ENCODE peak calls at places on chromosomes 11 and 22, in seven cellular contexts. V is HCT116, Y is K562, Z is Panc1, N is H1, U is GM12878, I is HepG2. W is an unnamed sample.

GRCh38 chr11:75161506-75161905 is 10.6 kb downstream of the SLCO2B1 start:
- DNase-seq in Y (no peak), Z (no peak), I (no peak), N (no peak), V (no peak), U (no peak), W (no peak)

GRCh38 chr11:131914299-131914902 is 544.0 kb downstream of the NTM start:
- DNase-seq in Y (no peak), Z (no peak), U (no peak), N (no peak), I (no peak), V (no peak), W (peak; percentile 34)

GRCh38 chr11:34192481-34193401 is 87.3 kb downstream of the NAT10 start:
- DNase-seq in N (no peak), I (no peak), Y (no peak), U (no peak), Z (no peak), V (peak; percentile 60), W (peak; percentile 69)

GRCh38 chr11:128302425-128303186 is 284.8 kb downstream of the ETS1 start:
- DNase-seq in N (no peak), Z (no peak), U (peak; percentile 82), V (no peak), Y (no peak), I (no peak), W (peak; percentile 25)

GRCh38 chr11:12717851-12718291 is 43.6 kb downstream of the TEAD1 start:
- DNase-seq in Y (no peak), V (no peak), I (no peak), N (peak; percentile 43), Z (no peak), U (peak; percentile 74), W (no peak)

GRCh38 chr11:31340903-31341572 is 28.5 kb downstream of the DCDC1 start:
- DNase-seq in Y (peak; percentile 29), I (peak; percentile 45), V (peak; percentile 26), U (no peak), N (peak; percentile 46), Z (peak; percentile 13), W (peak; percentile 12)

GRCh38 chr11:89625171-89625570 is 84.9 kb upstream of the TRIM77 start:
- DNase-seq in I (no peak), V (no peak), Y (peak; percentile 1), Z (no peak), U (no peak), N (no peak), W (no peak)

GRCh38 chr22:48866906-48867597 is 960.6 kb downstream of the BRD1 start:
- DNase-seq in I (no peak), V (no peak), N (no peak), U (no peak), Z (no peak), Y (no peak), W (no peak)

GRCh38 chr11:60777106-60777505 is 8.0 kb upstream of the MS4A10 start:
- DNase-seq in Y (no peak), I (no peak), Z (no peak), V (no peak), N (no peak), U (no peak), W (no peak)

GRCh38 chr22:25172153-25172552 is 27.5 kb upstream of the CRYBB3 start:
- DNase-seq in Y (peak; percentile 11), V (peak; percentile 8), Z (no peak), I (peak; percentile 21), U (no peak), N (no peak), W (peak; percentile 49)

GRCh38 chr11:117424781-117425180 is 97.1 kb downstream of the CEP164 start:
- DNase-seq in I (no peak), V (no peak), Z (no peak), U (no peak), Y (no peak), N (no peak), W (no peak)

GRCh38 chr11:125382211-125382807 is 113.8 kb downstream of the FEZ1 start:
- DNase-seq in N (no peak), U (no peak), I (no peak), Y (no peak), Z (no peak), V (no peak), W (no peak)

GRCh38 chr11:8800498-8801110 is 110.4 kb upstream of the AKIP1 start:
- DNase-seq in I (no peak), U (no peak), N (no peak), Y (no peak), V (no peak), Z (no peak), W (no peak)

GRCh38 chr22:29617922-29618629 is 14.6 kb downstream of the NF2 start:
- DNase-seq in Y (no peak), V (peak; percentile 71), Z (no peak), N (no peak), I (no peak), U (no peak), W (no peak)

GRCh38 chr11:112363527-112363926 is 102.9 kb upstream of the PLET1 start:
- DNase-seq in V (no peak), U (no peak), Z (no peak), I (no peak), N (no peak), Y (no peak), W (no peak)

GRCh38 chr11:34194576-34195335 is 89.3 kb downstream of the NAT10 start:
- DNase-seq in I (no peak), N (no peak), U (no peak), Z (no peak), Y (no peak), V (no peak), W (peak; percentile 52)

GRCh38 chr11:49995559-49995958 is 13.2 kb upstream of the OR4C12 start:
- DNase-seq in Z (peak; percentile 8), U (no peak), V (peak; percentile 46), Y (peak; percentile 19), I (peak; percentile 73), N (peak; percentile 71), W (peak; percentile 18)

GRCh38 chr11:67538306-67538705 is 15.1 kb upstream of the CABP2 start:
- DNase-seq in U (no peak), Z (no peak), Y (no peak), I (no peak), N (no peak), V (no peak), W (no peak)

GRCh38 chr11:67534070-67534679 is 10.9 kb upstream of the CABP2 start:
- DNase-seq in Z (no peak), U (no peak), I (no peak), V (peak; percentile 21), N (no peak), Y (no peak), W (no peak)

GRCh38 chr11:67532889-67533288 is 9.6 kb upstream of the CABP2 start:
- DNase-seq in V (no peak), I (no peak), Y (no peak), Z (no peak), U (no peak), N (no peak), W (no peak)

GRCh38 chr11:67538823-67539505 is 15.7 kb upstream of the CABP2 start:
- DNase-seq in Z (no peak), Y (no peak), V (no peak), N (no peak), I (no peak), U (no peak), W (no peak)

GRCh38 chr11:67535577-67535976 is 12.3 kb upstream of the CABP2 start:
- DNase-seq in V (no peak), Y (no peak), I (no peak), N (no peak), U (no peak), Z (no peak), W (no peak)
- TF ChIP-seq SIN3A in V (no peak), Y (no peak), I (no peak), N (no peak), U (no peak), Z (no peak), W (no peak)

DNA sequence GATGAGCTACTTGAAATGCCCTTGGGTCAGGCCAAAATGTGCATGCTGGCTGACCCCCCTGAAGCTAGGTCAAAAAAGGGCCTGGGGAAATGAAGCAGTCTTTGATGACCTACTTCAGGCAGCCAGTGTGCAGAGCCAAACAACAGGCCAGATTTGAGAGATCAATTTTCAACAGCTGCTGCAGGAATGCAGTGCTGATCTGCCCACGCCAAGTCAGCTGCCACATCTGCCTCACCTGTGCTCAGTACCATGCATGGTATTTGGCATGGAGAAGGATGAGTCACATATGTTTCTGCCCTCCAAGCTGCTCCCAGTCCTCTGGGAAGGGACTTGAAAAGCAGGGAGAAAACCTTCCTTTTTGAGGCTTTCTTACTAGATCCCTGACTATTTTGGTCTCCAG is 35.8 kb downstream of the MTNR1B start:
- DNase-seq in I (no peak), U (no peak), Y (no peak), N (no peak), V (no peak), Z (no peak), W (no peak)
- TF ChIP-seq SIN3A in I (no peak), U (no peak), Y (no peak), N (no peak), V (no peak), Z (no peak), W (no peak)

GRCh38 chr11:69114811-69115523 is 40.8 kb upstream of the SMIM38 start:
- DNase-seq in V (no peak), Y (no peak), U (no peak), I (no peak), Z (no peak), N (no peak), W (no peak)

GRCh38 chr11:69113646-69114340 is 41.9 kb upstream of the SMIM38 start:
- DNase-seq in Y (no peak), U (no peak), N (no peak), I (no peak), V (no peak), Z (no peak), W (no peak)

GRCh38 chr11:69113226-69113625 is 42.5 kb upstream of the SMIM38 start:
- DNase-seq in U (no peak), Z (no peak), I (no peak), N (no peak), V (no peak), Y (no peak), W (no peak)

GRCh38 chr11:69115586-69116560 is 39.9 kb upstream of the SMIM38 start:
- DNase-seq in U (no peak), N (no peak), I (no peak), Y (no peak), V (no peak), Z (no peak), W (no peak)

DNA sequence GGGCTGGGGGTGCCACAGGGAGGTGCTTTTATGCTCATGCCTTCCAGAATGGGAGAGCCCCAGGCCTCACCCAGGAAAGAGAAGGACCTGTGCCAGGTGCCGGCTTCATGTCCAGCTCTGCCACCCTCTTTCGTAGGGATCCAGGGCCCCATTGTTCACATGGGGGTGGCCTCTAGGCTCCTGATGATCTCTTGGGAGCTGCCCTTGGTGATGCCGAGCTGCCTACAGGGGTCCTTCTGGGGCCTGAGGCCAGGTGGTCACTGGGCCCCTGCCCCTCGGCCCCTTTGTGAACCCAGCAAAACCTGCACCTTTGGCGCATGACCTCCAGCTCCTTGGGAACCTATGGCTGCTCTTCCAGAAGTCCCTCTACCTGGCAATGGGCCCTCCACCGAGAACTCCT is 41.4 kb upstream of the SMIM38 start:
- DNase-seq in N (no peak), V (no peak), Y (no peak), U (no peak), I (no peak), Z (no peak), W (no peak)
- TF ChIP-seq SIN3A in N (no peak), V (no peak), Y (no peak), U (no peak), I (no peak), Z (no peak), W (no peak)

DNA sequence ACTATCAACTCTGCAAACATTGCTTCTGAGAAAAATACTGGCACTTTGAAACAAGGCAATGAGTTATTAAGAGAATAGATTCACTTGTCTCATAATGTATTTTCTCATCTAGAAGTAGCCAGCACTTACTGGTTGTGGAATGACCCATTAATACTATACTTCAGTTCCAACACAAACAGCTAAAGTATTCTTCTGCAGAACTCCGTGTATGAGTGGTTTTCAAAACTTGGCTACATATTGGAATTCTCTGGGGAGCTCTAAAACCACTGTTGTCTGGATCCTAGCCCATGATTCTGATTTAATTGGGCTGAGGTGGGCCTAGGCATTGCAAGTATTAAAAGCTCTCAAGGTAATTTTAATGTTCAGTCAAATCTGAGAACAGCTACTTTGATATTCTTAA is 1416.4 kb upstream of the RAG2 start:
- DNase-seq in U (no peak), Z (no peak), N (no peak), I (no peak), V (no peak), Y (no peak), W (no peak)
- TF ChIP-seq SIN3A in U (no peak), Z (no peak), N (no peak), I (no peak), V (no peak), Y (no peak), W (no peak)